ENCODE peak calls at places on chromosomes 12 and 14, in four cellular contexts. J, C, Z and F are unnamed samples.

GRCh38 chr14:73713804-73714655 is at the start of gene PNMA1:
- DNase-seq in J (peak; percentile 84), C (peak; percentile 95), Z (peak; percentile 92), F (peak; percentile 85)

GRCh38 chr12:39012870-39013269 is 107.5 kb upstream of the CPNE8 start:
- DNase-seq in J (no peak), C (no peak), Z (no peak), F (peak; percentile 52)

GRCh38 chr12:94445662-94446061 is 14.0 kb downstream of the CEP83 start:
- DNase-seq in J (no peak), C (no peak), Z (no peak), F (no peak)

GRCh38 chr12:127628655-127629054 is 638.3 kb upstream of the TMEM132C start:
- DNase-seq in J (no peak), C (no peak), Z (no peak), F (no peak)

GRCh38 chr12:48924617-48925217 is 575 bp downstream of the FKBP11 start:
- DNase-seq in J (peak; percentile 64), C (peak; percentile 81), Z (peak; percentile 81), F (peak; percentile 68)

GRCh38 chr12:11071414-11071813 is 9.3 kb upstream of the TAS2R46 start:
- DNase-seq in J (no peak), C (no peak), Z (no peak), F (no peak)

GRCh38 chr14:69460093-69460701 is 24.3 kb upstream of the PLEKHD1 start:
- DNase-seq in J (peak; percentile 21), C (peak; percentile 79), Z (no peak), F (peak; percentile 75)

GRCh38 chr12:88471641-88472040 is 108.6 kb downstream of the KITLG start:
- DNase-seq in J (no peak), C (no peak), Z (no peak), F (no peak)

GRCh38 chr12:109430244-109430643 is 46.9 kb downstream of the KCTD10 start:
- DNase-seq in J (no peak), C (no peak), Z (no peak), F (peak; percentile 8)

GRCh38 chr14:102805454-102805891 is 28.2 kb downstream of the TRAF3 start:
- DNase-seq in J (peak; percentile 36), C (no peak), Z (no peak), F (peak; percentile 92)

GRCh38 chr14:94340533-94340932 is 17.4 kb upstream of the SERPINA6 start:
- DNase-seq in J (no peak), C (no peak), Z (no peak), F (no peak)

GRCh38 chr12:116066381-116067230 is 210.9 kb downstream of the MED13L start:
- DNase-seq in J (peak; percentile 30), C (peak; percentile 61), Z (no peak), F (peak; percentile 19)

GRCh38 chr12:19520646-19521045 is 81.4 kb downstream of the AEBP2 start:
- DNase-seq in J (no peak), C (no peak), Z (no peak), F (no peak)

GRCh38 chr12:50569876-50570275 is 65.1 kb downstream of the DIP2B start:
- DNase-seq in J (no peak), C (no peak), Z (no peak), F (no peak)
- H3K4me1 ChIP-seq in J (peaks cover 56% of the 10 kb centered on the region), C (peaks cover 37% of the 10 kb centered on the region), Z (peaks cover 59% of the 10 kb centered on the region), F (peaks cover 11% of the 10 kb centered on the region)

GRCh38 chr12:171276-171675 is 42.7 kb downstream of the SLC6A12 start:
- DNase-seq in J (no peak), C (no peak), Z (no peak), F (no peak)
- H3K4me1 ChIP-seq in J (peaks cover 3% of the 10 kb centered on the region), C (peaks cover 38% of the 10 kb centered on the region), Z (no peaks in the 10 kb centered on the region), F (peaks cover 15% of the 10 kb centered on the region)

GRCh38 chr12:806116-806805 is 53.9 kb downstream of the WNK1 start:
- DNase-seq in J (peak; percentile 37), C (peak; percentile 36), Z (no peak), F (no peak)

GRCh38 chr12:810635-811415 is 58.4 kb downstream of the WNK1 start:
- DNase-seq in J (no peak), C (no peak), Z (no peak), F (no peak)

GRCh38 chr12:805022-805632 is 52.7 kb downstream of the WNK1 start:
- DNase-seq in J (no peak), C (no peak), Z (no peak), F (no peak)

GRCh38 chr12:802242-802995 is 50.0 kb downstream of the WNK1 start:
- DNase-seq in J (no peak), C (no peak), Z (no peak), F (no peak)

GRCh38 chr12:807041-807717 is 54.8 kb downstream of the WNK1 start:
- DNase-seq in J (no peak), C (no peak), Z (no peak), F (no peak)
- H3K4me1 ChIP-seq in J (peaks cover 12% of the 10 kb centered on the region), C (peaks cover 15% of the 10 kb centered on the region), Z (peaks cover 30% of the 10 kb centered on the region), F (no peaks in the 10 kb centered on the region)

GRCh38 chr12:57130941-57131340 is 2.7 kb downstream of the LRP1 start:
- DNase-seq in J (no peak), C (peak; percentile 43), Z (no peak), F (no peak)
- H3K4me1 ChIP-seq in J (peaks cover 66% of the 10 kb centered on the region), C (peaks cover 65% of the 10 kb centered on the region), Z (peaks cover 32% of the 10 kb centered on the region), F (peaks cover 56% of the 10 kb centered on the region)

GRCh38 chr14:43105305-43105704 is 1401.8 kb downstream of the FSCB start:
- DNase-seq in J (no peak), C (no peak), Z (no peak), F (no peak)
- H3K4me1 ChIP-seq in J (no peaks in the 10 kb centered on the region), C (no peaks in the 10 kb centered on the region), Z (no peaks in the 10 kb centered on the region), F (no peaks in the 10 kb centered on the region)

GRCh38 chr12:124687695-124688301 is 120.4 kb upstream of the NCOR2 start:
- DNase-seq in J (no peak), C (no peak), Z (no peak), F (no peak)
- H3K4me1 ChIP-seq in J (peaks cover 58% of the 10 kb centered on the region), C (peaks cover 31% of the 10 kb centered on the region), Z (peaks cover 52% of the 10 kb centered on the region), F (peaks cover 30% of the 10 kb centered on the region)